ENCODE peak calls at places on chromosomes 2 and 18, in nine cellular contexts. Q is stomach, V is fibroblast of lung, X is thyroid gland, F is tibial artery, P is neuronal stem cell, O is left lung, A is adipocyte, Y is SJSA1. N is an unnamed sample. For H3K4me1, the result is how much of the 10 kb centered on the place peaks cover.

GRCh38 chr18:2917255-2918047 is 70.6 kb downstream of the EMILIN2 start:
- DNase-seq in Q (no peak), V (no peak), A (no peak), X (peak), F (no peak), P (no peak), O (no peak), Y (no peak), N (no peak)

GRCh38 chr18:59833785-59834184 is 66.0 kb upstream of the PMAIP1 start:
- DNase-seq in A (no peak), Y (no peak), P (no peak), X (no peak), Q (no peak), V (no peak), F (no peak), O (no peak), N (no peak)

GRCh38 chr2:209790066-209790728 is 18.6 kb downstream of the UNC80 start:
- DNase-seq in X (no peak), O (no peak), V (no peak), F (no peak), Q (no peak), Y (peak), A (peak), P (no peak), N (no peak)

GRCh38 chr2:195382186-195382585 is 274.8 kb upstream of the SLC39A10 start:
- DNase-seq in Y (no peak), P (no peak), O (no peak), A (no peak), V (no peak), F (no peak), X (no peak), Q (no peak), N (no peak)

GRCh38 chr2:152814475-152815030 is 96.1 kb downstream of the ARL6IP6 start:
- DNase-seq in Y (no peak), V (no peak), O (no peak), A (no peak), P (no peak), X (no peak), Q (no peak), F (no peak), N (no peak)

GRCh38 chr18:11393486-11393885 is 215.9 kb upstream of the SLC35G4 start:
- DNase-seq in V (no peak), F (no peak), Q (no peak), O (no peak), P (no peak), A (peak), Y (no peak), X (no peak), N (no peak)

GRCh38 chr18:10017048-10017447 is 103.2 kb downstream of the VAPA start:
- DNase-seq in O (no peak), Y (no peak), Q (no peak), F (no peak), V (no peak), P (no peak), X (no peak), A (no peak), N (no peak)

GRCh38 chr18:8339958-8340357 is 269.3 kb upstream of the RAB12 start:
- DNase-seq in V (no peak), P (no peak), O (peak), X (no peak), F (no peak), Q (no peak), Y (peak), A (no peak), N (no peak)

GRCh38 chr2:16281451-16282330 is 341.3 kb downstream of the MYCN start:
- DNase-seq in X (peak), Q (peak), A (no peak), O (no peak), F (no peak), Y (no peak), V (no peak), P (no peak), N (peak)

GRCh38 chr18:23631746-23632145 is 31.0 kb downstream of the ANKRD29 start:
- DNase-seq in F (no peak), A (no peak), P (no peak), Y (no peak), O (no peak), X (no peak), Q (no peak), V (no peak), N (no peak)

GRCh38 chr2:10230499-10230898 is 72.2 kb upstream of the HPCAL1 start:
- DNase-seq in A (no peak), P (no peak), Y (no peak), V (no peak), O (no peak), Q (no peak), F (peak), X (no peak), N (no peak)

GRCh38 chr2:25615920-25616319 is 57.5 kb downstream of the DTNB start:
- DNase-seq in P (no peak), Q (no peak), F (no peak), O (no peak), V (no peak), Y (no peak), A (no peak), X (no peak), N (no peak)

GRCh38 chr2:29394311-29394710 is 279.1 kb downstream of the CLIP4 start:
- DNase-seq in P (no peak), F (no peak), Y (no peak), A (no peak), V (no peak), X (no peak), Q (no peak), O (no peak), N (no peak)

GRCh38 chr2:165587335-165587938 is 117.9 kb downstream of the CSRNP3 start:
- DNase-seq in Q (no peak), P (no peak), V (no peak), Y (no peak), F (no peak), X (no peak), O (no peak), A (no peak), N (no peak)

GRCh38 chr2:57842531-57842930 is 204.1 kb upstream of the VRK2 start:
- DNase-seq in O (no peak), V (peak), P (no peak), F (no peak), Q (no peak), Y (no peak), A (no peak), X (no peak), N (no peak)

GRCh38 chr2:195820373-195820772 is 163.3 kb downstream of the SLC39A10 start:
- DNase-seq in F (no peak), A (peak), X (no peak), O (no peak), Q (no peak), V (peak), P (no peak), Y (no peak), N (no peak)

GRCh38 chr2:10514743-10515142 is 66.6 kb upstream of the ODC1 start:
- DNase-seq in O (no peak), X (no peak), Y (peak), F (peak), V (peak), P (no peak), Q (no peak), A (no peak), N (no peak)

GRCh38 chr2:160288324-160288723 is 88.3 kb upstream of the ITGB6 start:
- DNase-seq in F (no peak), A (no peak), V (no peak), X (no peak), O (no peak), P (no peak), Q (no peak), Y (peak), N (no peak)
- H3K4me1 ChIP-seq in F (half or more), A (half or more), V (under half), X (under half), O (under half), P (under half), Q (under half), Y (half or more), N (under half)

GRCh38 chr18:79927597-79928562 is 23.6 kb downstream of the SLC66A2 start:
- DNase-seq in A (no peak), F (peak), X (peak), P (no peak), V (no peak), Q (peak), Y (no peak), O (no peak), N (no peak)
- H3K4me1 ChIP-seq in A (under half), F (under half), X (half or more), P (under half), V (under half), Q (under half), Y (under half), O (under half), N (under half)

GRCh38 chr2:109304731-109305470 is 175.9 kb downstream of the SH3RF3 start:
- DNase-seq in X (peak), P (no peak), Y (no peak), V (no peak), A (no peak), O (no peak), F (no peak), Q (no peak), N (no peak)

GRCh38 chr2:109302319-109302718 is 173.3 kb downstream of the SH3RF3 start:
- DNase-seq in O (no peak), P (no peak), V (no peak), A (no peak), X (no peak), Q (no peak), F (no peak), Y (no peak), N (no peak)

GRCh38 chr2:109306190-109306589 is 177.2 kb downstream of the SH3RF3 start:
- DNase-seq in V (no peak), F (no peak), P (no peak), Y (no peak), X (no peak), O (no peak), A (no peak), Q (no peak), N (no peak)

GRCh38 chr2:109304248-109304647 is 175.2 kb downstream of the SH3RF3 start:
- DNase-seq in P (no peak), Y (no peak), O (no peak), X (no peak), Q (no peak), F (no peak), V (no peak), A (no peak), N (no peak)

DNA sequence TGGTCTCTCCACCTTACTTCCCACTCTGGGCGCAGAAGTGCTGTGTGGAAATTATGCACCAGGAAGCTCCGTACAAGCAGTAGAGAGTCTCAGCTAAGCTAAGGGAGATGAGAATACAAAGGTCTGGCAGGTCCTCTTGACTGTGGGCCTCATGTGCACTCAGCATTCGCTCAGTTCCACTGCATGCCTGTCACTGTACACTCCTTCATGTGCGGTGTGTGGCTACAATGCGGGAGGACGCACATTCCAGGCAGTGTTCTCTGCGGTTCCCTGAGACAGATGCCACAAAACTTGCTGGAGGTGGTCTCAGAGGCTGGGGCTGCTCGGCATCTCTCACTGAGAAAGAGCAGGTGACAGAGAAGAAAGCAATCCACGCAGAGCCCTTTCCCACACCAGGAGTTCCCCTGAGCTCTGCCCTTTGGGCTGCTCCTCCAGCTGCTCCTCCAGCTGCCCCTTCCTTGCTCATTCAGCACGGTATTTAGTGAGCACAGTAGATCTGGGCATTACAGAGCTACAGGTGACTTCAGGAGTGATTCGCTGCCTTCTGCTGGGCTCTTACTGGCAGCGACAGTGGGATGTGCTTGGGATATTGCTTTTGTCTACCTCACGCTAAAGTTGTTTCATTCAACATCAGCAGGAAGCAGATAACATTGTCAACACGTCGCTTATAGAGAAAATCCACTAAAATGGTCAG is 176.6 kb downstream of the SH3RF3 start:
- DNase-seq in V (no peak), F (no peak), Q (no peak), O (no peak), A (no peak), P (no peak), Y (no peak), X (no peak), N (no peak)
- H3K4me1 ChIP-seq in V (under half), F (under half), Q (under half), O (under half), A (under half), P (under half), Y (under half), X (under half), N (under half)

GRCh38 chr18:55322176-55322735 is 265.7 kb downstream of the TCF4 start:
- DNase-seq in V (peak), Y (peak), P (peak), X (peak), Q (peak), O (peak), F (peak), A (peak), N (peak)
- H3K4me1 ChIP-seq in V (under half), Y (under half), P (under half), X (under half), Q (under half), O (under half), F (under half), A (half or more), N (under half)

DNA sequence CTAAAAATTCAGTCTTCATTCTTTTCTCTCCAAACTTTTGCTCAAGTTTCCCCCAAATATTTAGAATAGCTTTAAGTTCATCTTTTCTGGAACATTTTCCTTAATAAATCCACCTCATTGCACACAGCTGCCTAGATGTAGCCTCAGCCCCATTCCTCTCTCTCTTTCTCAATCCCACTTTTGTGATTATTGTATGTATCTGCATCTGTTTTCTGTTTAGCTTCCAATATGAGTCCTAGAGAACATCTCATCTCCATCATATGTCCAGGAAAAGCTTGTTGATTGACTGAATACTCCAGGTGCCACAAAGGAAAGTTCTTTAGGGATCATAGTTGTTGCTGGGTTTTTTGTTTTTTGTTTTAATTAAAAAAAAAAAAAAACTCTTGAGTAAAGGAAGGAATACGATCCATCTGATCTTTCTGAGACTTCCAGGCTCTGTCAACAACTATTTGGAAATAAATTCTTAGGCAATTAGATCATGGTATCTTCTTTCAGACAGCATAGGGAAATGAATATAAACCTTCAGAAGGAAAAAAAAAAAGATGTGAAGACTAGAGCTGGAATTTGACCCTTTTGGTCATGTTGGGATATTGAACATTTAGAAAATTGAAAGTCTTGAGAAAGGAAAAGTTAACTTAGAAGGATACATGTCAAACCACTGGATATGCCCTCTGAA is 42.5 kb downstream of the KIAA2012 start:
- DNase-seq in O (no peak), A (peak), Y (peak), Q (no peak), X (no peak), V (peak), F (no peak), P (no peak), N (no peak)
- H3K4me1 ChIP-seq in O (under half), A (under half), Y (under half), Q (under half), X (under half), V (under half), F (under half), P (under half), N (under half)

GRCh38 chr2:98561018-98561417 is 47.3 kb downstream of the COA5 start:
- DNase-seq in V (no peak), Y (no peak), A (no peak), X (no peak), Q (no peak), P (no peak), O (no peak), F (no peak), N (no peak)
- H3K4me1 ChIP-seq in V (under half), Y (under half), A (under half), X (under half), Q (under half), P (under half), O (under half), F (under half), N (under half)

GRCh38 chr2:207499114-207499513 is 30.6 kb upstream of the CREB1 start:
- DNase-seq in P (no peak), X (no peak), V (no peak), Y (no peak), O (no peak), Q (no peak), A (no peak), F (no peak), N (no peak)
- H3K4me1 ChIP-seq in P (under half), X (under half), V (under half), Y (under half), O (under half), Q (under half), A (under half), F (under half), N (under half)

DNA sequence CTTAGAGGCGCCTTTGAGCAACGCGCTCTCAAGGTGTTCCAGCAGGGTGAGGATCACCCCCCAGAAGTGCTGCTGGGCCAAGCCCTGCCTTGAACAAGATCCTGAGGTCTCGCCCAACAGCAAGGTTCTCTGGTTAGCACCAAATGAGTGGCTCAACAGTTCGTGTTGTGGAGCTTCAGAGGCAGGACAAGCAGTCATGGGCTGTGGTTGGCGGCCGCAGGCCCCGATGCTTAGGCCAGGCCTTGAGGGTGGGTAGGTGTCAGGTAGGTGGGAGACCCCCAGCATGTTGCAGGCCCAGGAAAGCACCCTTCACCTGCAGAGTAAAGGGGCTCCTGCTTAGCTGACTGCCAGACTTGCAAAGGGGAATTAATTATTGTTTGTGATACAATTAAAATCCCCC is 70.2 kb upstream of the FOSL2 start:
- DNase-seq in O (no peak), P (no peak), F (no peak), V (no peak), Y (no peak), A (no peak), Q (no peak), X (no peak), N (no peak)
- H3K4me1 ChIP-seq in O (under half), P (half or more), F (half or more), V (under half), Y (under half), A (under half), Q (under half), X (under half), N (under half)

GRCh38 chr18:40357536-40357935 is 1597.5 kb upstream of the PIK3C3 start:
- DNase-seq in V (no peak), P (no peak), Y (no peak), Q (no peak), X (peak), A (no peak), O (no peak), F (no peak), N (no peak)

GRCh38 chr18:40355701-40356100 is 1599.3 kb upstream of the PIK3C3 start:
- DNase-seq in A (peak), X (no peak), F (no peak), Y (no peak), O (no peak), P (no peak), Q (no peak), V (peak), N (no peak)

GRCh38 chr18:40356153-40356552 is 1598.9 kb upstream of the PIK3C3 start:
- DNase-seq in X (no peak), V (no peak), P (no peak), F (no peak), Q (no peak), A (no peak), Y (no peak), O (no peak), N (no peak)
- H3K4me1 ChIP-seq in X (under half), V (under half), P (under half), F (under half), Q (under half), A (under half), Y (under half), O (under half), N (under half)

N was measured in prostate gland.